ENCODE peak calls at places on chromosomes 4 and X, in nine cellular contexts. M, Q, L, E, B, U, C, J and V are unnamed samples.

GRCh38 chrX:103774070-103774642 is 2.5 kb upstream of the PLP1 start:
- DNase-seq in M (no peak), Q (no peak), L (no peak), E (peak; percentile 24), B (no peak), U (peak; percentile 28), C (peak; percentile 7), J (peak; percentile 1), V (no peak)

GRCh38 chrX:29841750-29842149 is 373.6 kb upstream of the MAGEB2 start:
- DNase-seq in M (no peak), Q (no peak), L (no peak), E (no peak), B (no peak), U (no peak), C (no peak), J (no peak), V (no peak)

GRCh38 chr4:172996571-172997216 is 171.9 kb upstream of the GALNT7 start:
- DNase-seq in M (no peak), Q (no peak), L (peak; percentile 85), E (no peak), B (no peak), U (peak; percentile 69), C (no peak), J (no peak), V (peak; percentile 71)

GRCh38 chr4:22237846-22238513 is 277.9 kb downstream of the ADGRA3 start:
- DNase-seq in M (peak; percentile 50), Q (no peak), L (no peak), E (no peak), B (no peak), U (peak; percentile 23), C (no peak), J (no peak), V (no peak)

GRCh38 chrX:39149761-39150160 is 348.5 kb downstream of the MID1IP1 start:
- DNase-seq in M (peak; percentile 52), Q (peak; percentile 62), L (no peak), E (peak; percentile 31), B (no peak), U (peak; percentile 17), C (peak; percentile 13), J (peak; percentile 40), V (no peak)

GRCh38 chrX:47854474-47854873 is 17.8 kb downstream of the ZNF81 start:
- DNase-seq in M (peak; percentile 45), Q (peak; percentile 12), L (no peak), E (peak; percentile 29), B (no peak), U (peak; percentile 0), C (no peak), J (no peak), V (no peak)

GRCh38 chr4:123784626-123785025 is 388.0 kb downstream of the SPRY1 start:
- DNase-seq in M (no peak), Q (no peak), L (no peak), E (no peak), B (no peak), U (no peak), C (no peak), J (no peak), V (no peak)

GRCh38 chr4:2478220-2478619 is 9.3 kb downstream of the RNF4 start:
- DNase-seq in M (no peak), Q (no peak), L (no peak), E (no peak), B (no peak), U (no peak), C (no peak), J (no peak), V (no peak)

GRCh38 chrX:72029473-72030411 is 102.0 kb downstream of the RTL5 start:
- DNase-seq in M (peak; percentile 74), Q (no peak), L (peak; percentile 53), E (no peak), B (no peak), U (peak; percentile 5), C (no peak), J (no peak), V (no peak)